ENCODE peak calls at places on chromosomes 2 and 18, in nine cellular contexts. One of them, this sample, is unnamed.

GRCh38 chr2:209619782-209620181 is 151.8 kb upstream of the UNC80 start:
- DNase-seq in ureter: no peak
- DNase-seq in ACHN: no peak
- DNase-seq in neural crest cell: no peak
- DNase-seq in activated T-helper 1 cell treated with Interleukin-2 at 50 U/mL for 16 hours: no peak
- DNase-seq in mesenchymal stem cell: peak
- DNase-seq in hippocampal formation: no peak
- DNase-seq in HS-5: no peak
- DNase-seq in AG10803: no peak
- DNase-seq in this sample: no peak

GRCh38 chr2:144937899-144938298 is 418.0 kb upstream of the ZEB2 start:
- DNase-seq in ureter: no peak
- DNase-seq in ACHN: no peak
- DNase-seq in neural crest cell: no peak
- DNase-seq in activated T-helper 1 cell treated with Interleukin-2 at 50 U/mL for 16 hours: no peak
- DNase-seq in mesenchymal stem cell: peak
- DNase-seq in hippocampal formation: peak
- DNase-seq in HS-5: no peak
- DNase-seq in AG10803: peak
- DNase-seq in this sample: no peak

GRCh38 chr2:203739351-203739750 is 32.9 kb downstream of the CD28 start:
- DNase-seq in ureter: no peak
- DNase-seq in ACHN: no peak
- DNase-seq in neural crest cell: no peak
- DNase-seq in activated T-helper 1 cell treated with Interleukin-2 at 50 U/mL for 16 hours: no peak
- DNase-seq in mesenchymal stem cell: no peak
- DNase-seq in hippocampal formation: no peak
- DNase-seq in HS-5: no peak
- DNase-seq in AG10803: no peak
- DNase-seq in this sample: no peak

GRCh38 chr18:3495691-3496090 is 45.7 kb downstream of the TGIF1 start:
- DNase-seq in ureter: no peak
- DNase-seq in ACHN: no peak
- DNase-seq in neural crest cell: no peak
- DNase-seq in activated T-helper 1 cell treated with Interleukin-2 at 50 U/mL for 16 hours: no peak
- DNase-seq in mesenchymal stem cell: no peak
- DNase-seq in hippocampal formation: no peak
- DNase-seq in HS-5: no peak
- DNase-seq in AG10803: no peak
- DNase-seq in this sample: no peak

GRCh38 chr2:139155991-139156390 is 375.8 kb upstream of the NXPH2 start:
- DNase-seq in ureter: no peak
- DNase-seq in ACHN: no peak
- DNase-seq in neural crest cell: no peak
- DNase-seq in activated T-helper 1 cell treated with Interleukin-2 at 50 U/mL for 16 hours: no peak
- DNase-seq in mesenchymal stem cell: no peak
- DNase-seq in hippocampal formation: no peak
- DNase-seq in HS-5: no peak
- DNase-seq in AG10803: no peak
- DNase-seq in this sample: no peak

GRCh38 chr2:43022896-43023295 is 203.5 kb downstream of the ZFP36L2 start:
- DNase-seq in ureter: no peak
- DNase-seq in ACHN: no peak
- DNase-seq in neural crest cell: no peak
- DNase-seq in activated T-helper 1 cell treated with Interleukin-2 at 50 U/mL for 16 hours: no peak
- DNase-seq in mesenchymal stem cell: no peak
- DNase-seq in hippocampal formation: no peak
- DNase-seq in HS-5: no peak
- DNase-seq in AG10803: no peak
- DNase-seq in this sample: no peak

GRCh38 chr2:100856732-100857131 is 36.8 kb downstream of the NPAS2 start:
- DNase-seq in ureter: peak
- DNase-seq in ACHN: no peak
- DNase-seq in neural crest cell: no peak
- DNase-seq in activated T-helper 1 cell treated with Interleukin-2 at 50 U/mL for 16 hours: no peak
- DNase-seq in mesenchymal stem cell: no peak
- DNase-seq in hippocampal formation: no peak
- DNase-seq in HS-5: no peak
- DNase-seq in AG10803: no peak
- DNase-seq in this sample: no peak

GRCh38 chr18:25181993-25182392 is 170.0 kb downstream of the ZNF521 start:
- DNase-seq in ureter: no peak
- DNase-seq in ACHN: no peak
- DNase-seq in neural crest cell: no peak
- DNase-seq in activated T-helper 1 cell treated with Interleukin-2 at 50 U/mL for 16 hours: no peak
- DNase-seq in mesenchymal stem cell: no peak
- DNase-seq in hippocampal formation: no peak
- DNase-seq in HS-5: no peak
- DNase-seq in AG10803: no peak
- DNase-seq in this sample: no peak

GRCh38 chr2:20118051-20118450 is 66.6 kb upstream of the LAPTM4A start:
- DNase-seq in ureter: no peak
- DNase-seq in ACHN: no peak
- DNase-seq in neural crest cell: no peak
- DNase-seq in activated T-helper 1 cell treated with Interleukin-2 at 50 U/mL for 16 hours: no peak
- DNase-seq in mesenchymal stem cell: no peak
- DNase-seq in hippocampal formation: no peak
- DNase-seq in HS-5: no peak
- DNase-seq in AG10803: no peak
- DNase-seq in this sample: no peak

GRCh38 chr2:59196511-59196910 is 955.4 kb upstream of the FANCL start:
- DNase-seq in ureter: no peak
- DNase-seq in ACHN: no peak
- DNase-seq in neural crest cell: no peak
- DNase-seq in activated T-helper 1 cell treated with Interleukin-2 at 50 U/mL for 16 hours: no peak
- DNase-seq in mesenchymal stem cell: peak
- DNase-seq in hippocampal formation: no peak
- DNase-seq in HS-5: no peak
- DNase-seq in AG10803: no peak
- DNase-seq in this sample: no peak

GRCh38 chr2:101446869-101447268 is 28.0 kb downstream of the RFX8 start:
- DNase-seq in ureter: no peak
- DNase-seq in ACHN: no peak
- DNase-seq in neural crest cell: no peak
- DNase-seq in activated T-helper 1 cell treated with Interleukin-2 at 50 U/mL for 16 hours: no peak
- DNase-seq in mesenchymal stem cell: no peak
- DNase-seq in hippocampal formation: no peak
- DNase-seq in HS-5: peak
- DNase-seq in AG10803: peak
- DNase-seq in this sample: no peak

GRCh38 chr2:121475811-121476571 is 54.7 kb upstream of the RNU4ATAC start:
- DNase-seq in ureter: no peak
- DNase-seq in ACHN: no peak
- DNase-seq in neural crest cell: no peak
- DNase-seq in activated T-helper 1 cell treated with Interleukin-2 at 50 U/mL for 16 hours: no peak
- DNase-seq in mesenchymal stem cell: peak
- DNase-seq in hippocampal formation: no peak
- DNase-seq in HS-5: no peak
- DNase-seq in AG10803: no peak
- DNase-seq in this sample: no peak

GRCh38 chr2:201618744-201619654 is 24.3 kb downstream of the TMEM237 start:
- DNase-seq in ureter: peak
- DNase-seq in ACHN: peak
- DNase-seq in neural crest cell: no peak
- DNase-seq in activated T-helper 1 cell treated with Interleukin-2 at 50 U/mL for 16 hours: no peak
- DNase-seq in mesenchymal stem cell: no peak
- DNase-seq in hippocampal formation: no peak
- DNase-seq in HS-5: no peak
- DNase-seq in AG10803: peak
- DNase-seq in this sample: peak

GRCh38 chr2:48065096-48065495 is 158.8 kb upstream of the FBXO11 start:
- DNase-seq in ureter: no peak
- DNase-seq in ACHN: no peak
- DNase-seq in neural crest cell: no peak
- DNase-seq in activated T-helper 1 cell treated with Interleukin-2 at 50 U/mL for 16 hours: no peak
- DNase-seq in mesenchymal stem cell: no peak
- DNase-seq in hippocampal formation: no peak
- DNase-seq in HS-5: no peak
- DNase-seq in AG10803: no peak
- DNase-seq in this sample: no peak

GRCh38 chr18:40841473-40841872 is 1113.6 kb upstream of the PIK3C3 start:
- DNase-seq in ureter: no peak
- DNase-seq in ACHN: no peak
- DNase-seq in neural crest cell: no peak
- DNase-seq in activated T-helper 1 cell treated with Interleukin-2 at 50 U/mL for 16 hours: no peak
- DNase-seq in mesenchymal stem cell: peak
- DNase-seq in hippocampal formation: no peak
- DNase-seq in HS-5: peak
- DNase-seq in AG10803: peak
- DNase-seq in this sample: no peak

GRCh38 chr2:118309201-118310015 is 221.1 kb downstream of the INSIG2 start:
- DNase-seq in ureter: no peak
- DNase-seq in ACHN: no peak
- DNase-seq in neural crest cell: no peak
- DNase-seq in activated T-helper 1 cell treated with Interleukin-2 at 50 U/mL for 16 hours: no peak
- DNase-seq in mesenchymal stem cell: no peak
- DNase-seq in hippocampal formation: no peak
- DNase-seq in HS-5: no peak
- DNase-seq in AG10803: no peak
- DNase-seq in this sample: no peak

GRCh38 chr2:239093956-239094355 is 246.1 kb downstream of the TWIST2 start:
- DNase-seq in ureter: no peak
- DNase-seq in ACHN: no peak
- DNase-seq in neural crest cell: no peak
- DNase-seq in activated T-helper 1 cell treated with Interleukin-2 at 50 U/mL for 16 hours: no peak
- DNase-seq in mesenchymal stem cell: no peak
- DNase-seq in hippocampal formation: no peak
- DNase-seq in HS-5: no peak
- DNase-seq in AG10803: peak
- DNase-seq in this sample: no peak

GRCh38 chr2:107363811-107364210 is 462.9 kb upstream of the RGPD4 start:
- DNase-seq in ureter: no peak
- DNase-seq in ACHN: no peak
- DNase-seq in neural crest cell: no peak
- DNase-seq in activated T-helper 1 cell treated with Interleukin-2 at 50 U/mL for 16 hours: no peak
- DNase-seq in mesenchymal stem cell: no peak
- DNase-seq in hippocampal formation: no peak
- DNase-seq in HS-5: no peak
- DNase-seq in AG10803: no peak
- DNase-seq in this sample: no peak

GRCh38 chr2:216066255-216066654 is 15.4 kb downstream of the PECR start:
- DNase-seq in ureter: no peak
- DNase-seq in ACHN: peak
- DNase-seq in neural crest cell: no peak
- DNase-seq in activated T-helper 1 cell treated with Interleukin-2 at 50 U/mL for 16 hours: no peak
- DNase-seq in mesenchymal stem cell: peak
- DNase-seq in hippocampal formation: no peak
- DNase-seq in HS-5: peak
- DNase-seq in AG10803: peak
- DNase-seq in this sample: no peak

GRCh38 chr18:75638223-75638596 is 210.7 kb upstream of the SMIM21 start:
- DNase-seq in ureter: no peak
- DNase-seq in ACHN: no peak
- DNase-seq in neural crest cell: no peak
- DNase-seq in activated T-helper 1 cell treated with Interleukin-2 at 50 U/mL for 16 hours: no peak
- DNase-seq in mesenchymal stem cell: peak
- DNase-seq in hippocampal formation: no peak
- DNase-seq in HS-5: no peak
- DNase-seq in AG10803: peak
- DNase-seq in this sample: no peak

GRCh38 chr2:242035858-242036652 is 166.5 kb downstream of the RTP5 start:
- DNase-seq in ureter: peak
- DNase-seq in ACHN: no peak
- DNase-seq in neural crest cell: no peak
- DNase-seq in activated T-helper 1 cell treated with Interleukin-2 at 50 U/mL for 16 hours: no peak
- DNase-seq in mesenchymal stem cell: no peak
- DNase-seq in hippocampal formation: no peak
- DNase-seq in HS-5: no peak
- DNase-seq in AG10803: no peak
- DNase-seq in this sample: no peak

GRCh38 chr2:27182346-27182745 is 29.5 kb upstream of the ATRAID start:
- DNase-seq in ureter: no peak
- DNase-seq in ACHN: no peak
- DNase-seq in neural crest cell: no peak
- DNase-seq in activated T-helper 1 cell treated with Interleukin-2 at 50 U/mL for 16 hours: no peak
- DNase-seq in mesenchymal stem cell: peak
- DNase-seq in hippocampal formation: no peak
- DNase-seq in HS-5: no peak
- DNase-seq in AG10803: peak
- DNase-seq in this sample: no peak

GRCh38 chr2:42102606-42103450 is 55.0 kb downstream of the PKDCC start:
- DNase-seq in ureter: peak
- DNase-seq in ACHN: peak
- DNase-seq in neural crest cell: peak
- DNase-seq in activated T-helper 1 cell treated with Interleukin-2 at 50 U/mL for 16 hours: peak
- DNase-seq in mesenchymal stem cell: no peak
- DNase-seq in hippocampal formation: no peak
- DNase-seq in HS-5: no peak
- DNase-seq in AG10803: peak
- DNase-seq in this sample: peak

GRCh38 chr2:135819211-135819610 is 17.8 kb downstream of the LCT start:
- DNase-seq in ureter: no peak
- DNase-seq in ACHN: peak
- DNase-seq in neural crest cell: peak
- DNase-seq in activated T-helper 1 cell treated with Interleukin-2 at 50 U/mL for 16 hours: no peak
- DNase-seq in mesenchymal stem cell: no peak
- DNase-seq in hippocampal formation: no peak
- DNase-seq in HS-5: no peak
- DNase-seq in AG10803: peak
- DNase-seq in this sample: no peak

GRCh38 chr2:219968685-219969345 is 341.4 kb downstream of the SLC4A3 start:
- DNase-seq in ureter: no peak
- DNase-seq in ACHN: no peak
- DNase-seq in neural crest cell: no peak
- DNase-seq in activated T-helper 1 cell treated with Interleukin-2 at 50 U/mL for 16 hours: no peak
- DNase-seq in mesenchymal stem cell: no peak
- DNase-seq in hippocampal formation: no peak
- DNase-seq in HS-5: peak
- DNase-seq in AG10803: peak
- DNase-seq in this sample: no peak

GRCh38 chr2:122999823-123000222 is 1025.3 kb upstream of the CNTNAP5 start:
- DNase-seq in ureter: no peak
- DNase-seq in ACHN: no peak
- DNase-seq in neural crest cell: no peak
- DNase-seq in activated T-helper 1 cell treated with Interleukin-2 at 50 U/mL for 16 hours: no peak
- DNase-seq in mesenchymal stem cell: no peak
- DNase-seq in hippocampal formation: no peak
- DNase-seq in HS-5: no peak
- DNase-seq in AG10803: no peak
- DNase-seq in this sample: no peak

GRCh38 chr2:173880561-173880960 is 84.6 kb downstream of the SP3 start:
- DNase-seq in ureter: no peak
- DNase-seq in ACHN: no peak
- DNase-seq in neural crest cell: no peak
- DNase-seq in activated T-helper 1 cell treated with Interleukin-2 at 50 U/mL for 16 hours: no peak
- DNase-seq in mesenchymal stem cell: no peak
- DNase-seq in hippocampal formation: no peak
- DNase-seq in HS-5: no peak
- DNase-seq in AG10803: no peak
- DNase-seq in this sample: no peak

GRCh38 chr2:237096911-237097310 is 11.2 kb downstream of the COPS8 start:
- DNase-seq in ureter: no peak
- DNase-seq in ACHN: no peak
- DNase-seq in neural crest cell: no peak
- DNase-seq in activated T-helper 1 cell treated with Interleukin-2 at 50 U/mL for 16 hours: no peak
- DNase-seq in mesenchymal stem cell: peak
- DNase-seq in hippocampal formation: no peak
- DNase-seq in HS-5: no peak
- DNase-seq in AG10803: peak
- DNase-seq in this sample: no peak

GRCh38 chr2:226995625-226996041 is 159.8 kb downstream of the RHBDD1 start:
- DNase-seq in ureter: peak
- DNase-seq in ACHN: peak
- DNase-seq in neural crest cell: no peak
- DNase-seq in activated T-helper 1 cell treated with Interleukin-2 at 50 U/mL for 16 hours: no peak
- DNase-seq in mesenchymal stem cell: peak
- DNase-seq in hippocampal formation: no peak
- DNase-seq in HS-5: peak
- DNase-seq in AG10803: peak
- DNase-seq in this sample: peak

GRCh38 chr2:54650612-54651011 is 72.8 kb upstream of the EML6 start:
- DNase-seq in ureter: no peak
- DNase-seq in ACHN: no peak
- DNase-seq in neural crest cell: no peak
- DNase-seq in activated T-helper 1 cell treated with Interleukin-2 at 50 U/mL for 16 hours: no peak
- DNase-seq in mesenchymal stem cell: no peak
- DNase-seq in hippocampal formation: no peak
- DNase-seq in HS-5: no peak
- DNase-seq in AG10803: no peak
- DNase-seq in this sample: no peak

GRCh38 chr2:27095745-27096651 is 9.4 kb downstream of the KHK start:
- DNase-seq in ureter: peak
- DNase-seq in ACHN: no peak
- DNase-seq in neural crest cell: peak
- DNase-seq in activated T-helper 1 cell treated with Interleukin-2 at 50 U/mL for 16 hours: no peak
- DNase-seq in mesenchymal stem cell: peak
- DNase-seq in hippocampal formation: peak
- DNase-seq in HS-5: no peak
- DNase-seq in AG10803: peak
- DNase-seq in this sample: peak

This sample was measured in Right ventricle myocardium superior.